ENCODE peak calls at places on chromosomes 3 and 15, in five cellular contexts. U is B cell, D is uterus, C is IMR-90, V is endodermal cell. T is an unnamed sample.

GRCh38 chr3:134374791-134375541 is 719 bp upstream of the AMOTL2 start:
- DNase-seq in C (no peak), V (peak), D (peak), U (no peak), T (peak)

GRCh38 chr3:130974201-130974600 is 52.4 kb downstream of the ASTE1 start:
- DNase-seq in U (no peak), C (no peak), D (no peak), V (no peak), T (no peak)

GRCh38 chr3:8603115-8603710 is 41.4 kb downstream of the SSUH2 start:
- DNase-seq in V (no peak), U (no peak), C (no peak), D (no peak), T (peak)

GRCh38 chr3:192916455-192917257 is 1.0 kb downstream of the MB21D2 start:
- DNase-seq in C (peak), D (peak), V (peak), U (no peak), T (peak)

GRCh38 chr3:67788396-67788795 is 134.0 kb upstream of the SUCLG2 start:
- DNase-seq in V (peak), C (no peak), U (no peak), D (no peak), T (no peak)

GRCh38 chr15:54560417-54560816 is 582.2 kb downstream of the UNC13C start:
- DNase-seq in C (no peak), V (no peak), U (no peak), D (no peak), T (no peak)

GRCh38 chr3:58564054-58564453 is 13.1 kb downstream of the FAM107A start:
- DNase-seq in C (no peak), V (no peak), D (no peak), U (no peak), T (no peak)

GRCh38 chr3:16741890-16742289 is 136.7 kb upstream of the DAZL start:
- DNase-seq in D (no peak), V (no peak), U (no peak), C (no peak), T (no peak)

GRCh38 chr3:150410311-150411105 is 2.4 kb downstream of the TSC22D2 start:
- DNase-seq in U (peak), D (peak), V (peak), C (peak), T (peak)

GRCh38 chr3:113097821-113098516 is 107.2 kb downstream of the GTPBP8 start:
- DNase-seq in C (peak), V (no peak), U (no peak), D (no peak), T (peak)

GRCh38 chr15:70180186-70180875 is 82.6 kb upstream of the TLE3 start:
- DNase-seq in U (no peak), D (no peak), C (no peak), V (no peak), T (no peak)

GRCh38 chr15:70179309-70179892 is 81.7 kb upstream of the TLE3 start:
- DNase-seq in V (no peak), U (no peak), D (no peak), C (no peak), T (peak)

GRCh38 chr15:70178335-70179084 is 80.8 kb upstream of the TLE3 start:
- DNase-seq in U (no peak), D (no peak), V (no peak), C (no peak), T (no peak)

GRCh38 chr15:70182858-70183695 is 85.4 kb upstream of the TLE3 start:
- DNase-seq in V (peak), U (no peak), C (no peak), D (no peak), T (peak)

GRCh38 chr15:70181626-70182255 is 84.0 kb upstream of the TLE3 start:
- DNase-seq in D (no peak), V (no peak), U (no peak), C (no peak), T (no peak)
- TF ChIP-seq CTCF in D (no peak), V (no peak), U (no peak), C (no peak), T (no peak)

DNA sequence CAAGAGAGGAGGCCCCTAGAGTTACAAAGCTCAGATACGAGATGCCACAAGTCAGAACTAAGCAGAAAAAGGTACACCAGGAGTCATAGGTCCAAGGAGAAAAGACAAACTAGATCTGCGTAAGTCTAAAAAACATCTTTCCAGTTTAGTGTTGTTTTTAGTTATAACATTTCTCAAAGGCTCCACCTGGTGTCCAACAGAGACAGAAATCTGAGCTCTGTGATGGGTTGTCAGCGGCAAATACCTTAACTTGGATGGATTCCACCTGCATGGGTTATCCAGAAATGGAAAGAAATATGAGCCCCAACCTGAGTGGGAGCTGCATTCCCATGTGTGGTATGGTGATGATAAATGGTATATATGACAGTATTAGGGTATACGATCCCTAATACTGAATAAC is 238.6 kb upstream of the CHRM5 start:
- DNase-seq in V (no peak), U (no peak), C (peak), D (no peak), T (peak)
- TF ChIP-seq CTCF in V (peak), U (no peak), C (peak), D (no peak), T (peak)

DNA sequence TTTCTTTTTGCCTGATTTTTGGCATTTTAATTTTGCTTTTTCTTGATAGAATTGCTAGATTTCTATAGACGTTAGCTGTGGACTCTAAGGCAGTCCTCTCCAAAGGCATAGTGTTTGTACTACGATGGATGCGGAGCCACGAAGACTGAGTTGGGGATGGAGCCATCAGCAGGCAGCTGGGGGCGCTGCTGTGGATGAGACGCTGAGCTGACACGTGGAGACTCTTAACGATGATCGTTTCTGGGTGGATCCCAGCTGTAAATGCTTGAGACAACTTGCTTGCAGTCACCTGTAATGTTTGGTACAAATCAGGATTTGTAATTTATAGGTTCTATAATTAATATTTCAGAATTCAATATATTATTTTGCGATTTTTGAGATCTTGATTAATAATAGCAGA is 13.3 kb upstream of the PPP1R2 start:
- DNase-seq in C (no peak), V (peak), D (no peak), U (peak), T (no peak)
- TF ChIP-seq CTCF in C (peak), V (peak), D (no peak), U (peak), T (no peak)

GRCh38 chr15:57708047-57708446 is 1.5 kb downstream of the POLR2M start:
- DNase-seq in U (no peak), C (peak), D (no peak), V (no peak), T (peak)

GRCh38 chr15:57703387-57703786 is 3.1 kb upstream of the POLR2M start:
- DNase-seq in C (no peak), D (no peak), V (no peak), U (no peak), T (no peak)

GRCh38 chr15:57705746-57706404 is 639 bp upstream of the POLR2M start:
- DNase-seq in D (no peak), V (no peak), U (no peak), C (no peak), T (no peak)

GRCh38 chr15:57706405-57707209 is at the start of gene POLR2M:
- DNase-seq in C (peak), V (peak), U (peak), D (peak), T (peak)
- TF ChIP-seq CTCF in C (no peak), V (no peak), U (no peak), D (no peak), T (no peak)

DNA sequence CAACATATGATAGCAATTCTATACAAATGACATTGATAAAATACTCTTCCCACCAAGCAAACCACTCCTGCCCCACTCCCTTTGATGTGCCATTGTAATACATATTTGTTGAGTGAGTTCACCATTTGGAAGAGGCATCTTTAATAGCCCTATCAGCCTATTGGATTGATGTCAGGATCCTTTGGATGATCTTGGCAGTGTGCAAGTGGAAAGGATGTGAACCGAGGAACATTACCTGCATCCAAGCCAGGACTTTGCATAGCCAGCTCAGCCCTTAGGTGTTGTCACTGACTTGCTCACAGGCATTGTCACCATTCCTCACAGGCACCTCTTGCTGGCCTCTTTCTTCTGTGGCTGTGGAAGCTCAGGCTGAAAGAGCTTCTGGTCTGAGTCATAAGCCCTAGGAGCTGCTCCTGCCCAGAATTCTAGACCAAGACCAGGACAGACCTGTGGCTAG is 16.5 kb upstream of the TIMP4 start:
- DNase-seq in V (no peak), C (peak), D (no peak), U (no peak), T (no peak)
- TF ChIP-seq CTCF in V (no peak), C (no peak), D (no peak), U (no peak), T (no peak)